ENCODE peak calls at places on chromosome 7, in seven cellular contexts. P is PC-9; B is fibroblast of lung; N is mammary epithelial cell; R is psoas muscle; M is pancreas; K is CD4-positive, alpha-beta memory T cell. Q is an unnamed sample.

GRCh38 chr7:105887569-105888199 is 11.3 kb upstream of the ATXN7L1 start:
- DNase-seq in P (no peak), B (no peak), N (no peak), R (no peak), M (peak; percentile 70), K (no peak), Q (no peak)

GRCh38 chr7:136049117-136049516 is 72.0 kb upstream of the MTPN start:
- DNase-seq in P (no peak), B (no peak), N (no peak), R (no peak), M (no peak), K (no peak), Q (no peak)

GRCh38 chr7:116802784-116803183 is 59.6 kb upstream of the CAPZA2 start:
- DNase-seq in P (peak; percentile 25), B (peak; percentile 77), N (peak; percentile 80), R (no peak), M (no peak), K (peak; percentile 5), Q (peak; percentile 67)

GRCh38 chr7:24932815-24933214 is 47.2 kb downstream of the OSBPL3 start:
- DNase-seq in P (no peak), B (peak; percentile 68), N (no peak), R (no peak), M (no peak), K (no peak), Q (no peak)

GRCh38 chr7:43594020-43594419 is 11.1 kb downstream of the STK17A start:
- DNase-seq in P (no peak), B (no peak), N (no peak), R (no peak), M (no peak), K (no peak), Q (no peak)

GRCh38 chr7:44962483-44963251 is 16.1 kb downstream of the MYO1G start:
- DNase-seq in P (no peak), B (peak; percentile 47), N (peak; percentile 28), R (no peak), M (no peak), K (no peak), Q (no peak)

GRCh38 chr7:37265006-37265405 is 183.7 kb downstream of the ELMO1 start:
- DNase-seq in P (no peak), B (no peak), N (no peak), R (no peak), M (no peak), K (no peak), Q (no peak)

GRCh38 chr7:28068811-28069216 is 111.8 kb downstream of the JAZF1 start:
- DNase-seq in P (no peak), B (no peak), N (peak; percentile 21), R (no peak), M (no peak), K (no peak), Q (peak; percentile 35)

GRCh38 chr7:26490631-26491624 is 199.3 kb downstream of the SNX10 start:
- DNase-seq in P (peak; percentile 9), B (no peak), N (peak; percentile 91), R (peak; percentile 76), M (no peak), K (no peak), Q (no peak)

GRCh38 chr7:47373871-47374451 is 207.9 kb downstream of the TNS3 start:
- DNase-seq in P (no peak), B (no peak), N (no peak), R (peak; percentile 56), M (peak; percentile 80), K (no peak), Q (no peak)
- H3K4me3 ChIP-seq in P (no peak overlapping the region), B (no peak overlapping the region), N (no peak overlapping the region), R (no peak overlapping the region), M (no peak overlapping the region), K (no peak overlapping the region), Q (no peak overlapping the region)

DNA sequence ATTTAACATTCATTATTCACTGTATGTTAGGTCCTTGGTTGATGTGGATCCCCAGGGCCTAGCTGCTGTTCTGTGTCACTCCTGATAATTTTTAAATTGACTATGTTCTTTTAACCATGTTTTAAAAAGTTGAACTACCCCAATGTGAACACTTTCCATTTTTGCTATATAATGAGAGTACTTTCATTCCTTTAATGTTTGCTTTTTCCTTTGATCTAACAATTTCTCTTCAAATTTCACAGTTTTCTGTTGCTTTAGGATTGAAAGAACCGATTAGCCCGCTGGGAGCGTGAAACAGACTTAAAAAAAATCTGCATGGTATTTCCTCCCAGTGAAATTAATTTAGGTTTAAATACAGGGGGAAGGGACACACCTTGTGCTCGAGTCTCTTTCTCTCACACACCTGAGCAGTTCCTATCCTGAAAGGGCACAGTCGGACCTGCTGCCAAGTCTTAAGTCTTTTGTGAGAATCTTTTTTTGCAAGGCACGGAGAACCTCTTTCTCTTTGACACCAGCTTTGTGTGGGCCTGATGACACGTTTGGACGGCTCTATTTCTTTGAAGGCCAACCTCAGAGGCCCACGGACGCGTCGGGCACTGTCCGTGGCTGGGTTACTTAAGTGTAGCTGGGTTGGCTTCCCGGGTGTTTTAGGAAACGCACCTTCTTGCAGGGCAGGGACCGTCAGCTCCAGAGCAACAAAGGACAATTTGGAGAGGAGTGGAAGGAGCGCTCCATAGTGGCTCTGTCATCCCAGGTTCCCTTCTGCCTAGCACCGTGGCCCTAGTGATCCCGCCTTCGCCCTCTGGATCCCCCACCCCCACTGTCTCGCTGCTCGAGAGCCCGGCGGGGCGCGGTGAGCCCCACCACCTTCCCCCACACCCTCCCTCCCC is 1.0 kb upstream of the CHN2 start:
- DNase-seq in P (no peak), B (no peak), N (no peak), R (no peak), M (no peak), K (no peak), Q (no peak)
- H3K4me3 ChIP-seq in P (no peak overlapping the region), B (no peak overlapping the region), N (no peak overlapping the region), R (peak overlapping the region; percentile 71), M (peak overlapping the region; percentile 66), K (no peak overlapping the region), Q (no peak overlapping the region)

DNA sequence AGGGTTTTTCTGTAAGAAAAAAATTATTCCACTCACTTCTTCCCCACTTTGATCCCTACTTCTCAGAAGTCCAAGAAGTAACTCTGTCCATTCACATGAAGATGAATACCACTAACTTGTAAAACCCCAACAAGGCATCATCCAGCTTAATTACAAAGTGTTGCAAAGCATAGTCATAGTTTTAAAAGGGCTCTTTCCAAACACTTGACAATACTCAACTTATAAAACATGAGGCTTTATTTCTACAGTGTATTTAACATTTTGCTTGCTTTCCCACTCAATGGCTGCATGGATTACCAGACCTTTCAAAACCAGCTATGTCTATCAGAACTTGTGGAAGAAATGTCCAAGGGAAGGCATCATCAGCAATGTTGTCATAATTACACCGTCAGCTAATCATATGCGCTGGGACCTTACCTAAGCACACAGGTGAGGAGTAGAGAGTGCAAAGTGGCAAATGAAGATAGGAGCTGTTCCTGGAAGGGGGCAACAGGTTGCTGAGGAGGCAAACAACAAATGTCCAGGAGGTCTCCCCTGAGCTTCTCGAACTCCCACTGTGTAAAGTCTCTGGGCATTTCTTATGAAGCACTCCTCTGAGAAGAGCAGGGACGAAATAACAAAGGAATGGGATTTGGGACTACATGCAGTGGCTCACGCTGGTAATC is 152.7 kb downstream of the DOCK4 start:
- DNase-seq in P (no peak), B (no peak), N (no peak), R (no peak), M (no peak), K (no peak), Q (no peak)
- H3K4me3 ChIP-seq in P (no peak overlapping the region), B (no peak overlapping the region), N (no peak overlapping the region), R (no peak overlapping the region), M (no peak overlapping the region), K (no peak overlapping the region), Q (no peak overlapping the region)

DNA sequence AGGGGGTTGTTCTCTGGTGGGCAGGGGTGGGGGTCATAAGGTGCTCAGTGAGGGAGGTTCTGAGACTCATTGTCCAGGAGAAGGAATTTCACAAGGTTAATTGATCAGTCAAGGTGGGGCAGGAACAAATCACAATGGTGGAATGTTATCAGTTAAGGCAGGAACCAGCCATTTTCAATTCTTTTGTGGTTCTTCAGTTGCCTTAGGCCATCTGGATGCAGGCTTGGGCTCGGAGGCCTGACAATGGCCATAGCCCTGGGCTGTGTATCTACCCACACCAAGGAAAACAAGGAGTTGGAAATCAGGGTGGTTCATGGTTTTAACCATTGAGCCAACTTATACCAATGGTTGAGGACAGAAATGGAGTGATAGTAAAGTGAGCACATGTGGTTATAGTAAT is 1221.8 kb downstream of the TYW1 start:
- DNase-seq in P (no peak), B (no peak), N (no peak), R (no peak), M (no peak), K (no peak), Q (no peak)
- H3K4me3 ChIP-seq in P (no peak overlapping the region), B (no peak overlapping the region), N (no peak overlapping the region), R (no peak overlapping the region), M (no peak overlapping the region), K (no peak overlapping the region), Q (no peak overlapping the region)

DNA sequence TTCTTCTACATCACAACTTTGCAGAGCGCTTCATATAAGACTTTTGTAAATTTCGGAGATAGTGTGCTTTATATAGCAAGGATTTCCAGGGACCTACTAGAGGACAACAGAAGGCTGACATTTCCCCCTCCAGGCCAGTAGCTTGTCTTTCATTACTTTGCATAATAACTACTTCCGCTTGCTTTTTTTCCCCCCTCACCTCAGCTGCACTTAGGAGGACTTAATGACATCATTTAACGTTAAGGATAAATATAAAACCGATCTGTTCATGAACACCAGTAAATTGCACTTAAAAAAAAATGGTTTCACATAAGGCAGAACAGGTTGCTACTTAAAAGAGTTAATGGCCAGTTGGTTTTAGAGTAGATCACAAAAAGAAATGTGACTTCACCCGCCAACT is 172.3 kb downstream of the AUTS2 start:
- DNase-seq in P (no peak), B (no peak), N (no peak), R (no peak), M (no peak), K (no peak), Q (no peak)
- H3K4me3 ChIP-seq in P (no peak overlapping the region), B (no peak overlapping the region), N (no peak overlapping the region), R (no peak overlapping the region), M (no peak overlapping the region), K (no peak overlapping the region), Q (no peak overlapping the region)

Q was measured in fibroblast of the aortic adventitia.